ENCODE peak calls at places on chromosome 11, in seven cellular contexts. X is PC-3, V is OCI-LY7, J is GM23338, D is MM.1S, M is SK-N-SH, T is neural progenitor cell. F is an unnamed sample.

GRCh38 chr11:16326679-16327297 is 29.6 kb downstream of the SOX6 start:
- DNase-seq in M (no peak), V (no peak), D (no peak), J (no peak), T (no peak), X (no peak), F (no peak)

GRCh38 chr11:131978351-131978750 is 607.9 kb downstream of the NTM start:
- DNase-seq in V (no peak), T (no peak), X (peak), M (no peak), J (peak), D (no peak), F (no peak)

GRCh38 chr11:58928082-58928574 is 11.2 kb upstream of the GLYATL1 start:
- DNase-seq in D (no peak), M (no peak), V (no peak), T (peak), J (peak), X (no peak), F (peak)

GRCh38 chr11:105230586-105230985 is 91.0 kb upstream of the CARD18 start:
- DNase-seq in J (no peak), X (no peak), D (no peak), M (no peak), V (no peak), T (no peak), F (peak)

GRCh38 chr11:38476808-38477565 is 1879.0 kb upstream of the RAG2 start:
- DNase-seq in X (peak), D (no peak), J (no peak), T (no peak), M (no peak), V (no peak), F (no peak)

GRCh38 chr11:35617687-35618496 is at the start of gene FJX1:
- DNase-seq in X (peak), D (peak), M (peak), V (no peak), T (peak), J (peak), F (peak)

GRCh38 chr11:46240371-46240770 is 37.1 kb upstream of the CREB3L1 start:
- DNase-seq in M (no peak), J (no peak), D (no peak), T (no peak), X (no peak), V (no peak), F (no peak)

GRCh38 chr11:64400096-64400495 is 41.1 kb downstream of the RPS6KA4 start:
- DNase-seq in T (no peak), M (no peak), J (no peak), V (no peak), D (no peak), X (peak), F (no peak)

GRCh38 chr11:75576445-75577049 is 14.5 kb downstream of the SERPINH1 start:
- DNase-seq in X (no peak), D (no peak), T (no peak), M (no peak), V (peak), J (peak), F (peak)

DNA sequence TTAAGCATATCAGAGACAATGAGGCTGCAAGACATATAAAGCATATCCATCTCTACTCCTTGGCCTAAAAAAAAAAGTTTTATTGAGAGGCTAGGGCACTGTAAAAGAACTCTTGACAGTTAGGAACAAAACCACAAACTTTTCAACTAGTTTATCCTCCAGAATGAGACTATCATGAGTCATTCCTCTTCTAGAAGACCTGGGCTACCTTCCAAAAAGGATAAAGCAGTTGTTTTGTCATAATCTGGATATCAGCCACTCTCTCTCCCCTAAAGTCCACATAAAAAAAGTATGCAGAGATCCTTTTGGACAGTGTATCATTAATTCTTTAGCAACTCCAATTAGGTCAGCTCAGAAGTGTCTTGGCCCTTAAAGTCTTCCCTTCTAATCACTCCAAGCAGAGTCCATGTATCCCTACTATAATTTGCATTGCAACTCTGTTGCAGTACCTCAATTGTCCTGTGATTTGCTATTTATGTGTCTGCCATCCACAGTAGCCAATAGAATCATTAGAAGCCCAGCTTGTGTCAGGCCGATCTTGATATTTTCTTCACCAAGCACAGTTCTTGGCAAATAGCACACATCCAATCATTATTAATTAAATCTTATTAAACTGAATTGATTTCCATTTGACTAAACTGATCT is 10.4 kb downstream of the OR51T1 start:
- DNase-seq in J (peak), M (no peak), X (peak), V (no peak), T (no peak), D (no peak), F (peak)
- TF ChIP-seq CTCF in J (no peak), M (peak), X (no peak), V (no peak), T (no peak), D (no peak), F (no peak)

GRCh38 chr11:99683933-99684332 is 663.2 kb downstream of the CNTN5 start:
- DNase-seq in T (no peak), J (no peak), X (no peak), M (no peak), D (peak), V (no peak), F (no peak)

GRCh38 chr11:99682171-99682570 is 661.4 kb downstream of the CNTN5 start:
- DNase-seq in M (no peak), J (no peak), T (no peak), D (no peak), X (no peak), V (no peak), F (no peak)

GRCh38 chr11:99682646-99683045 is 661.9 kb downstream of the CNTN5 start:
- DNase-seq in X (peak), J (no peak), M (no peak), V (no peak), T (no peak), D (no peak), F (no peak)

GRCh38 chr11:99687320-99687719 is 666.6 kb downstream of the CNTN5 start:
- DNase-seq in X (peak), J (no peak), D (no peak), V (no peak), T (no peak), M (no peak), F (no peak)

DNA sequence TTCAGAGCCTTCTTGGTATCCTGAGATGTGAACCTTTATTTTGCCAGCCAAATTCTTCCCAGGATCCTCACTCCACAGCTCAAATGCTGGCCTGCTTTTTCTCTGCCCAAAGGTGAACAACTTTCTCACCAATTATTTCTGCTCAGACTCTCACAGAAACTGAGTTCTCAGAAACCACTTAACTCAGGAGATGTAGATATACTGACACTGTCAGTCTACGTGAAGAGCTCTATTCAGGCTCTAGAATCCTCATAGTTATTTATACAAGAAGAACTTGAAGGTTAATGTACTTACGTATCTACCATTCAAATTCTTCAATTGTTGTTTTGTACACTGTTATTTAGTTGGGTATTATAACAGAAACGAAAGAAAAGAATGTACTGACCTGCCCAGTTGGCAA is 666.1 kb downstream of the CNTN5 start:
- DNase-seq in X (no peak), J (no peak), T (no peak), M (no peak), V (no peak), D (peak), F (no peak)
- TF ChIP-seq EZH2phosphoT487 in X (no peak), J (no peak), T (no peak), M (no peak), V (no peak), D (no peak), F (no peak)

GRCh38 chr11:102007567-102008437 is 39.4 kb upstream of the CFAP300 start:
- DNase-seq in T (peak), D (peak), V (peak), J (peak), X (peak), M (peak), F (peak)
- TF ChIP-seq CTCF in T (peak), D (peak), V (peak), J (peak), X (peak), M (peak), F (peak)

DNA sequence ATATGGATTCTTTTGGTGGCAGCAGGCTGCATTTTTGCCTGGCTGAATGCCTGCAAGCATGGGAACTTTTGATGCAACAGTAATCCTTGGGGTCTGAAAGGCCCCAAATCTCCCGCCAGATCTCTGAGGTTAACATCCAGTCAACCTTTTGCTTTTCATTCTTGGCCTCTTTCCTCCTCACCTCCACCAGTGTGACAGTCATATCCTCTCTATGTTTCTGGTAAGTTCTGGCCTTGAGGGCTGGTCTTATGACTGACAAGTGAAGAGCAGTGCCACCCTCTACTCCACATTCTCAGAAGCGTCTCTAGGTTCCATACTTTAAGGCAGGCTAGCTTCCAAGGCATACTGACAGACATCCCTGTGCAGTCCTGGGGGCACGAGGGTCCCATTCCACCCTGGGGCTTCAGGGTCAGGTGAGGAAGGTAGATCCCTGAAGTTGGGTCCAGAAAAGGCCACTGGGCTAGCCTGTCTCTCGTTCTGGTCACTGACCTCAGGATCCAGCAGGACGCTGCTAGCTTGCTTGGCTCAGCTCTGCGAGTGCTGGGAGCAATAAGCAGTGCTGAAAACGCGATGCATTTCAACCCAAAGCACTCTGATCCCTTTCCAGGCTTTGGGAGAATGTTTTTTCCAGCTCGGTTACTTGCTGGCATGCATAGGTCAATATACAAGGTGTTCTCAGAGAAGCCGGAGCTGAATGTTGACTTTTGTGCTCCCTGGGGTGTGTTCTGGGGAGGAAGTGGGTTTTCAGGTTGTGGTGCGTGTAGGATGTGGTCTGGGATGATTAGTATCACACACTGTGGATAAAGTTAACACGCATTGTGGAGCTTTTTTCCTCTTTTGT is 75.2 kb downstream of the PTPRJ start:
- DNase-seq in M (no peak), J (peak), D (no peak), V (peak), T (no peak), X (peak), F (peak)
- TF ChIP-seq EZH2phosphoT487 in M (no peak), J (no peak), D (no peak), V (no peak), T (no peak), X (no peak), F (no peak)

GRCh38 chr11:79083346-79083745 is 357.5 kb downstream of the TENM4 start:
- DNase-seq in M (no peak), D (no peak), J (no peak), T (no peak), V (no peak), X (no peak), F (no peak)
- TF ChIP-seq CTCF in M (no peak), D (no peak), J (no peak), T (no peak), V (no peak), X (no peak), F (no peak)